ENCODE peak calls at places on chromosomes 11 and 22, in eight cellular contexts. L is A549; K is effector memory CD4-positive, alpha-beta T cell; A is psoas muscle; X is aorta; W is SK-N-SH; Z is K562; B is tibial nerve. V is an unnamed sample. For H3K9me3, the result is how much of the 10 kb centered on the place peaks cover.

GRCh38 chr11:8168485-8169257 is at the start of gene RIC3:
- DNase-seq in B (no peak), W (peak), X (peak), K (no peak), L (no peak), A (peak), Z (no peak), V (no peak)

GRCh38 chr11:6547177-6547576 is 50.1 kb downstream of the DNHD1 start:
- DNase-seq in K (no peak), B (peak), W (no peak), Z (no peak), X (no peak), A (no peak), L (no peak), V (no peak)

GRCh38 chr22:42179616-42180015 is 49.0 kb upstream of the CYP2D6 start:
- DNase-seq in X (no peak), Z (no peak), A (no peak), B (no peak), K (no peak), L (no peak), W (no peak), V (no peak)

GRCh38 chr22:35638408-35638807 is 9.8 kb upstream of the APOL6 start:
- DNase-seq in A (peak), B (peak), L (no peak), K (no peak), Z (no peak), W (peak), X (peak), V (peak)

GRCh38 chr11:64850979-64851567 is 6.6 kb upstream of the CDC42BPG start:
- DNase-seq in B (no peak), W (no peak), A (no peak), X (no peak), Z (no peak), K (peak), L (no peak), V (no peak)

GRCh38 chr11:134623711-134624110 is 211.7 kb upstream of the B3GAT1 start:
- DNase-seq in Z (no peak), A (no peak), X (no peak), L (no peak), W (no peak), B (no peak), K (no peak), V (no peak)

GRCh38 chr11:121109916-121110656 is 9.0 kb downstream of the TECTA start:
- DNase-seq in W (peak), A (no peak), X (no peak), K (no peak), L (no peak), Z (no peak), B (no peak), V (no peak)

GRCh38 chr22:17109113-17109865 is 11.9 kb downstream of the TMEM121B start:
- DNase-seq in Z (no peak), W (no peak), K (no peak), L (no peak), X (no peak), A (no peak), B (no peak), V (no peak)

GRCh38 chr11:123457187-123457770 is 27.2 kb downstream of the GRAMD1B start:
- DNase-seq in X (peak), K (no peak), L (no peak), W (no peak), B (peak), Z (no peak), A (no peak), V (no peak)

GRCh38 chr11:1204381-1205101 is 18.3 kb upstream of the MUC5B start:
- DNase-seq in L (no peak), B (no peak), K (no peak), X (peak), W (peak), A (peak), Z (no peak), V (no peak)

GRCh38 chr11:6096417-6096816 is 11.1 kb upstream of the OR56B4 start:
- DNase-seq in Z (no peak), W (no peak), B (no peak), X (no peak), K (no peak), L (no peak), A (no peak), V (no peak)

GRCh38 chr11:15493066-15493465 is 378.3 kb downstream of the INSC start:
- DNase-seq in L (no peak), B (no peak), A (no peak), W (no peak), K (no peak), X (no peak), Z (no peak), V (no peak)

GRCh38 chr11:70851907-70852306 is 400.5 kb downstream of the SHANK2 start:
- DNase-seq in B (no peak), Z (no peak), X (no peak), A (no peak), W (no peak), K (no peak), L (no peak), V (no peak)

GRCh38 chr11:70854891-70855556 is 397.4 kb downstream of the SHANK2 start:
- DNase-seq in W (peak), L (no peak), B (no peak), A (no peak), X (no peak), Z (no peak), K (no peak), V (no peak)

GRCh38 chr11:70854201-70854600 is 398.2 kb downstream of the SHANK2 start:
- DNase-seq in K (no peak), Z (no peak), L (no peak), W (no peak), A (no peak), X (no peak), B (no peak), V (no peak)

GRCh38 chr11:70851308-70851707 is 401.1 kb downstream of the SHANK2 start:
- DNase-seq in X (no peak), K (no peak), A (no peak), W (no peak), B (no peak), L (no peak), Z (no peak), V (no peak)

GRCh38 chr11:70853103-70853830 is 399.1 kb downstream of the SHANK2 start:
- DNase-seq in X (no peak), Z (no peak), L (no peak), W (no peak), K (no peak), B (no peak), A (no peak), V (peak)
- H3K9me3 ChIP-seq in X (under half), Z (under half), L (under half), W (under half), K (under half), B (under half), A (under half), V (under half)

GRCh38 chr22:21697021-21697771 is 31.4 kb downstream of the PPIL2 start:
- DNase-seq in Z (peak), L (no peak), A (no peak), W (no peak), K (no peak), X (no peak), B (no peak), V (no peak)
- H3K27ac ChIP-seq in Z (no peak), L (no peak), A (peak), W (peak), K (no peak), X (peak), B (no peak), V (no peak)

DNA sequence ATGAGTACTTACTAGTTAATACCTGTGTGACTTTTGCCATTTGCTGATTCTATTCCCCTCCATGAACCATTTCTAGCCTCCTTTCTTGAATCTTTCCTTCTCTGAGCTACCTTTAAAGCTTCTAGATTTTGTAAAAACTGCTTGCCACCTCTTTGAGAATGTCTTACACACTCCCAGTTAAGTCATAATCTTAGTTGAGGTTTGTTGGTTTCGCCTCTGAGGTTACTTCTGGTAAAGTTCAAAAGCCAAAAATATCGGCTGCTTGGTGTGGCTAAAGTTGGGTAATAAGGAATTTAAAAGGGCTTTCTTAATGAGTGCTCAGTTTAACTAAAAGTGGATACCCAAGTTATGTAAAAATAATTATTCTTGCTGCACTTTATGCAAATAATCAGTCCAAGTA is 10.4 kb upstream of the GLYAT start:
- DNase-seq in X (no peak), B (no peak), Z (no peak), K (no peak), W (no peak), A (no peak), L (no peak), V (no peak)
- H3K9me3 ChIP-seq in X (under half), B (under half), Z (under half), K (under half), W (under half), A (under half), L (under half), V (under half)

DNA sequence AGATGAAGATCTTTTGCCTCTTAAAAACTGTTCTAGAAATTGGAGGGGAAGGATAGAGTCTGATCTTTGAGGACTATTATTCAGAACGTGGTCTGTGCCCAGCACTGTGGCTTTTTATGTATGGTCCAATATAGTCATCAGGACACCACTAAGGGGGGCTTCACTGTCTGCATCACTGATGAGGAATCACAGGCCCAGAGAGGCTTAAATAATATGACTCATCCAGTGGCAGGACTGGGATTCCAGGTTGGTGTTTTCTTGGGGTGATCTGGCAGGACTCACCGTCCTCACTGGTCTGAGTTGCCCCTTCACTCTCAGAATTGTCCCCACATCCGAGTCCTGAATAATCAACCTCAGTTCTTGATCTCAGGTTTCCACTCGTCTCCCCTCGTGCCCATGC is 95.8 kb upstream of the NNMT start:
- DNase-seq in K (no peak), W (no peak), X (no peak), A (no peak), B (no peak), Z (no peak), L (no peak), V (no peak)
- H3K27ac ChIP-seq in K (no peak), W (no peak), X (peak), A (peak), B (no peak), Z (no peak), L (no peak), V (peak)

DNA sequence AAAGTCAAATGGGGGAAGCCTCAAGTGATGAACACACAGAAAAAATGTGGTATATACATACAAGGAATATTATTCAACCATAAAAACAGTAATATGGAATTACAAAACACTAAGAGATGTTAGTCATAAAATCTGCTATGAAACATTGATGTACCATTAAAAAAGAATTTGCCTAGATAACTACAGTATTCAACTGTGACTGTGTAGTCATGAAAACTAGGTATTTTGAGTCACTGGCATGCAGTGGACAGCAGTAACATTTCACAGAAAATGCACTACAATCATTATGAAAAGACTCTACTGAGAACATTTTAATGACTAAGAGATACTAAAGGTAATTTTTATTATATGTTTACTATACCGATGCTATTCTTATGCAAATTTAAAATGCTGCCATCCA is 11.7 kb downstream of the ZNF195 start:
- DNase-seq in A (no peak), K (no peak), Z (no peak), X (no peak), W (no peak), L (no peak), B (no peak), V (no peak)
- H3K9me3 ChIP-seq in A (under half), K (under half), Z (under half), X (under half), W (under half), L (half or more), B (under half), V (under half)

GRCh38 chr22:31044262-31044861 is 36.8 kb upstream of the SMTN start:
- DNase-seq in B (peak), X (peak), L (no peak), A (peak), W (no peak), K (no peak), Z (no peak), V (peak)
- H3K27ac ChIP-seq in B (no peak), X (peak), L (peak), A (peak), W (no peak), K (no peak), Z (no peak), V (peak)

GRCh38 chr22:48870436-48870835 is 957.2 kb downstream of the BRD1 start:
- DNase-seq in A (no peak), W (no peak), Z (no peak), K (no peak), L (no peak), B (no peak), X (no peak), V (no peak)
- H3K9me3 ChIP-seq in A (under half), W (under half), Z (under half), K (under half), L (under half), B (under half), X (under half), V (under half)

GRCh38 chr11:16976360-16976759 is 37.9 kb downstream of the PLEKHA7 start:
- DNase-seq in W (no peak), B (no peak), Z (no peak), A (no peak), K (no peak), X (no peak), L (no peak), V (no peak)
- H3K27ac ChIP-seq in W (no peak), B (peak), Z (no peak), A (no peak), K (no peak), X (no peak), L (no peak), V (peak)

GRCh38 chr11:74866557-74866956 is 82.3 kb downstream of the XRRA1 start:
- DNase-seq in A (no peak), W (no peak), B (no peak), L (no peak), X (no peak), Z (no peak), K (no peak), V (no peak)

GRCh38 chr11:74870485-74870884 is 78.4 kb downstream of the XRRA1 start:
- DNase-seq in A (no peak), W (peak), Z (peak), L (peak), K (no peak), B (no peak), X (no peak), V (no peak)

DNA sequence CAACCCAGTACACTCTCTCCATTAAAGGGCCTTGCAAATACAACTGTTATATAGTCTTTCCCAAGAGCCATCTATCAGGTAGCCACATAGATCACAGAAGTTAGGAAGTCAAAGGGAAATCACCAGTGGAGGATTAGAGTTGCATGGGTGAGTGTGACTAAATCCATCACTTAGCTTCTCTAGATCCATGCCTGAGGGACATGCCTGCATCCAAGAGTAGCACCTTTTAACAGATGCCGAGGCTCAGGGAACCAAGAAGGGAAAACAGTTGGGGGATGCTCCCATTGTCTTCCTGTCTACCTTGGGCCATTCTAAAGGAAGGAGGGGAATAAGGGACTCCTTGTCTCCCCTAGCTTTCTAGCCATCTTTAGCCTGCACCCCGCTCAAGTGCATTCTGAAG is 77.9 kb downstream of the XRRA1 start:
- DNase-seq in X (no peak), Z (no peak), A (no peak), K (no peak), B (no peak), L (no peak), W (no peak), V (no peak)
- H3K9me3 ChIP-seq in X (under half), Z (under half), A (half or more), K (under half), B (under half), L (under half), W (under half), V (half or more)

DNA sequence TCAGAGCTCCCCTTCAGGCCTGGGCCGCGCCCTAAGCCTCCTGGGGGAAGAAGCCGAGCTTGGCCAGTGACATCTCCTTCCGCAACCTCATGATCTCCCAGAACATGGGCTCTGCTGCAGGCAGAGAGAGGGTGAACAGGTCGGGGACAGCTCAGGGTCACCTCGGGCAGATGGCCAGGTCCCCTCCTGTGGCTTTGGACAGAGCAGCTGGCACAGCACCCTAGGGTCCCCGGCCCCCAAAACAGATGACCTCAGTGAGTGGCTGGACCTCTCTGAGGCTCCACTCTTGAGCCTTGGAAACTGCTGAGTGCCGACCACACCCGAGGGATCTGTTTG is 6.9 kb upstream of the FADS3 start:
- DNase-seq in L (no peak), K (no peak), X (no peak), B (no peak), A (no peak), W (no peak), Z (no peak), V (no peak)
- H3K27ac ChIP-seq in L (peak), K (no peak), X (no peak), B (peak), A (no peak), W (no peak), Z (no peak), V (peak)

V was measured in breast epithelium.